ENCODE peak calls at places on chromosomes 7 and 10, in five cellular contexts. One of them, this sample, is unnamed.

GRCh38 chr7:88001744-88002530 is 67.9 kb downstream of the ADAM22 start:
- DNase-seq in A549: no peak
- DNase-seq in sciatic nerve: no peak
- DNase-seq in GM23248: peak
- DNase-seq in activated naive CD8-positive, alpha-beta T cell treated with anti-CD3 and anti-CD28 coated beads, Interleukin-2, amount 50 U/mL, for 16 hours: no peak
- DNase-seq in this sample: no peak

GRCh38 chr7:151873402-151873965 is 3.4 kb downstream of the PRKAG2 start:
- DNase-seq in activated naive CD8-positive, alpha-beta T cell treated with anti-CD3 and anti-CD28 coated beads, Interleukin-2, amount 50 U/mL, for 16 hours: no peak
- DNase-seq in GM23248: peak
- DNase-seq in A549: no peak
- DNase-seq in sciatic nerve: no peak
- DNase-seq in this sample: no peak

GRCh38 chr7:55556492-55556891 is 15.8 kb downstream of the VOPP1 start:
- DNase-seq in GM23248: no peak
- DNase-seq in A549: no peak
- DNase-seq in activated naive CD8-positive, alpha-beta T cell treated with anti-CD3 and anti-CD28 coated beads, Interleukin-2, amount 50 U/mL, for 16 hours: no peak
- DNase-seq in sciatic nerve: no peak
- DNase-seq in this sample: no peak

GRCh38 chr7:102287082-102287464 is 405 bp downstream of the SH2B2 start:
- DNase-seq in GM23248: no peak
- DNase-seq in activated naive CD8-positive, alpha-beta T cell treated with anti-CD3 and anti-CD28 coated beads, Interleukin-2, amount 50 U/mL, for 16 hours: no peak
- DNase-seq in A549: no peak
- DNase-seq in sciatic nerve: peak
- DNase-seq in this sample: no peak

GRCh38 chr7:36969376-36969775 is 245.1 kb upstream of the AOAH start:
- DNase-seq in sciatic nerve: no peak
- DNase-seq in activated naive CD8-positive, alpha-beta T cell treated with anti-CD3 and anti-CD28 coated beads, Interleukin-2, amount 50 U/mL, for 16 hours: no peak
- DNase-seq in GM23248: no peak
- DNase-seq in A549: no peak
- DNase-seq in this sample: no peak

GRCh38 chr10:17684537-17684936 is 40.6 kb downstream of the STAM start:
- DNase-seq in GM23248: no peak
- DNase-seq in A549: no peak
- DNase-seq in sciatic nerve: no peak
- DNase-seq in activated naive CD8-positive, alpha-beta T cell treated with anti-CD3 and anti-CD28 coated beads, Interleukin-2, amount 50 U/mL, for 16 hours: no peak
- DNase-seq in this sample: no peak

GRCh38 chr10:110513949-110514348 is 16.2 kb downstream of the DUSP5 start:
- DNase-seq in A549: no peak
- DNase-seq in activated naive CD8-positive, alpha-beta T cell treated with anti-CD3 and anti-CD28 coated beads, Interleukin-2, amount 50 U/mL, for 16 hours: no peak
- DNase-seq in GM23248: no peak
- DNase-seq in sciatic nerve: peak
- DNase-seq in this sample: no peak

GRCh38 chr10:14385591-14386201 is 55.0 kb upstream of the FRMD4A start:
- DNase-seq in activated naive CD8-positive, alpha-beta T cell treated with anti-CD3 and anti-CD28 coated beads, Interleukin-2, amount 50 U/mL, for 16 hours: no peak
- DNase-seq in sciatic nerve: no peak
- DNase-seq in A549: no peak
- DNase-seq in GM23248: peak
- DNase-seq in this sample: no peak

GRCh38 chr7:66452165-66452564 is 176.5 kb upstream of the KCTD7 start:
- DNase-seq in GM23248: peak
- DNase-seq in sciatic nerve: no peak
- DNase-seq in activated naive CD8-positive, alpha-beta T cell treated with anti-CD3 and anti-CD28 coated beads, Interleukin-2, amount 50 U/mL, for 16 hours: no peak
- DNase-seq in A549: no peak
- DNase-seq in this sample: no peak

GRCh38 chr10:13684813-13685511 is 98.2 kb downstream of the PRPF18 start:
- DNase-seq in sciatic nerve: no peak
- DNase-seq in GM23248: peak
- DNase-seq in activated naive CD8-positive, alpha-beta T cell treated with anti-CD3 and anti-CD28 coated beads, Interleukin-2, amount 50 U/mL, for 16 hours: no peak
- DNase-seq in A549: no peak
- DNase-seq in this sample: no peak

GRCh38 chr10:33901166-33901565 is 566.7 kb upstream of the NRP1 start:
- DNase-seq in sciatic nerve: no peak
- DNase-seq in GM23248: peak
- DNase-seq in A549: no peak
- DNase-seq in activated naive CD8-positive, alpha-beta T cell treated with anti-CD3 and anti-CD28 coated beads, Interleukin-2, amount 50 U/mL, for 16 hours: no peak
- DNase-seq in this sample: no peak

GRCh38 chr7:43307522-43307921 is 195.1 kb downstream of the HECW1 start:
- DNase-seq in GM23248: no peak
- DNase-seq in A549: no peak
- DNase-seq in activated naive CD8-positive, alpha-beta T cell treated with anti-CD3 and anti-CD28 coated beads, Interleukin-2, amount 50 U/mL, for 16 hours: no peak
- DNase-seq in sciatic nerve: no peak
- DNase-seq in this sample: no peak

GRCh38 chr7:46369933-46370654 is 449.0 kb upstream of the IGFBP3 start:
- DNase-seq in activated naive CD8-positive, alpha-beta T cell treated with anti-CD3 and anti-CD28 coated beads, Interleukin-2, amount 50 U/mL, for 16 hours: no peak
- DNase-seq in sciatic nerve: no peak
- DNase-seq in GM23248: peak
- DNase-seq in A549: no peak
- DNase-seq in this sample: no peak

GRCh38 chr10:124802313-124802675 is 675 bp downstream of the ABRAXAS2 start:
- DNase-seq in sciatic nerve: no peak
- DNase-seq in A549: no peak
- DNase-seq in activated naive CD8-positive, alpha-beta T cell treated with anti-CD3 and anti-CD28 coated beads, Interleukin-2, amount 50 U/mL, for 16 hours: no peak
- DNase-seq in GM23248: peak
- DNase-seq in this sample: no peak

GRCh38 chr10:106311590-106311989 is 852.9 kb downstream of the SORCS1 start:
- DNase-seq in sciatic nerve: no peak
- DNase-seq in activated naive CD8-positive, alpha-beta T cell treated with anti-CD3 and anti-CD28 coated beads, Interleukin-2, amount 50 U/mL, for 16 hours: no peak
- DNase-seq in GM23248: no peak
- DNase-seq in A549: no peak
- DNase-seq in this sample: no peak

GRCh38 chr10:43903451-43903850 is 254.8 kb upstream of the ZNF32 start:
- DNase-seq in sciatic nerve: no peak
- DNase-seq in GM23248: no peak
- DNase-seq in A549: no peak
- DNase-seq in activated naive CD8-positive, alpha-beta T cell treated with anti-CD3 and anti-CD28 coated beads, Interleukin-2, amount 50 U/mL, for 16 hours: no peak
- DNase-seq in this sample: no peak

GRCh38 chr10:124657806-124658205 is 86.4 kb downstream of the FAM53B start:
- DNase-seq in A549: no peak
- DNase-seq in sciatic nerve: no peak
- DNase-seq in activated naive CD8-positive, alpha-beta T cell treated with anti-CD3 and anti-CD28 coated beads, Interleukin-2, amount 50 U/mL, for 16 hours: no peak
- DNase-seq in GM23248: peak
- DNase-seq in this sample: no peak

GRCh38 chr7:116197355-116197754 is 13.0 kb upstream of the TES start:
- DNase-seq in A549: no peak
- DNase-seq in activated naive CD8-positive, alpha-beta T cell treated with anti-CD3 and anti-CD28 coated beads, Interleukin-2, amount 50 U/mL, for 16 hours: no peak
- DNase-seq in GM23248: peak
- DNase-seq in sciatic nerve: no peak
- DNase-seq in this sample: no peak

GRCh38 chr7:50073093-50073492 is 20.0 kb downstream of the ZPBP start:
- DNase-seq in activated naive CD8-positive, alpha-beta T cell treated with anti-CD3 and anti-CD28 coated beads, Interleukin-2, amount 50 U/mL, for 16 hours: no peak
- DNase-seq in A549: no peak
- DNase-seq in GM23248: no peak
- DNase-seq in sciatic nerve: no peak
- DNase-seq in this sample: no peak

GRCh38 chr10:58384095-58384494 is 1.1 kb upstream of the TFAM start:
- DNase-seq in sciatic nerve: no peak
- DNase-seq in A549: no peak
- DNase-seq in activated naive CD8-positive, alpha-beta T cell treated with anti-CD3 and anti-CD28 coated beads, Interleukin-2, amount 50 U/mL, for 16 hours: no peak
- DNase-seq in GM23248: peak
- DNase-seq in this sample: no peak

GRCh38 chr10:17335065-17335464 is 107.0 kb downstream of the VIM start:
- DNase-seq in sciatic nerve: no peak
- DNase-seq in A549: no peak
- DNase-seq in activated naive CD8-positive, alpha-beta T cell treated with anti-CD3 and anti-CD28 coated beads, Interleukin-2, amount 50 U/mL, for 16 hours: no peak
- DNase-seq in GM23248: peak
- DNase-seq in this sample: no peak

GRCh38 chr7:99040104-99040958 is 103.6 kb downstream of the SMURF1 start:
- DNase-seq in A549: peak
- DNase-seq in GM23248: peak
- DNase-seq in sciatic nerve: peak
- DNase-seq in activated naive CD8-positive, alpha-beta T cell treated with anti-CD3 and anti-CD28 coated beads, Interleukin-2, amount 50 U/mL, for 16 hours: peak
- DNase-seq in this sample: peak

GRCh38 chr7:99639267-99639666 is 22.5 kb downstream of the ZSCAN25 start:
- DNase-seq in sciatic nerve: no peak
- DNase-seq in activated naive CD8-positive, alpha-beta T cell treated with anti-CD3 and anti-CD28 coated beads, Interleukin-2, amount 50 U/mL, for 16 hours: no peak
- DNase-seq in A549: no peak
- DNase-seq in GM23248: no peak
- DNase-seq in this sample: no peak

GRCh38 chr7:136133491-136133990 is 156.4 kb upstream of the MTPN start:
- DNase-seq in sciatic nerve: no peak
- DNase-seq in A549: no peak
- DNase-seq in activated naive CD8-positive, alpha-beta T cell treated with anti-CD3 and anti-CD28 coated beads, Interleukin-2, amount 50 U/mL, for 16 hours: no peak
- DNase-seq in GM23248: peak
- DNase-seq in this sample: no peak

GRCh38 chr7:152647-153046 is 39.7 kb upstream of the FAM20C start:
- DNase-seq in activated naive CD8-positive, alpha-beta T cell treated with anti-CD3 and anti-CD28 coated beads, Interleukin-2, amount 50 U/mL, for 16 hours: no peak
- DNase-seq in sciatic nerve: peak
- DNase-seq in A549: no peak
- DNase-seq in GM23248: no peak
- DNase-seq in this sample: no peak

GRCh38 chr7:152583006-152583405 is 92.9 kb downstream of the XRCC2 start:
- DNase-seq in GM23248: no peak
- DNase-seq in A549: no peak
- DNase-seq in sciatic nerve: no peak
- DNase-seq in activated naive CD8-positive, alpha-beta T cell treated with anti-CD3 and anti-CD28 coated beads, Interleukin-2, amount 50 U/mL, for 16 hours: no peak
- DNase-seq in this sample: no peak

GRCh38 chr10:103983367-103983911 is 16.5 kb downstream of the SLK start:
- DNase-seq in A549: no peak
- DNase-seq in activated naive CD8-positive, alpha-beta T cell treated with anti-CD3 and anti-CD28 coated beads, Interleukin-2, amount 50 U/mL, for 16 hours: no peak
- DNase-seq in sciatic nerve: no peak
- DNase-seq in GM23248: peak
- DNase-seq in this sample: no peak

GRCh38 chr10:120584786-120585185 is 127.8 kb downstream of the PLPP4 start:
- DNase-seq in A549: no peak
- DNase-seq in sciatic nerve: no peak
- DNase-seq in GM23248: no peak
- DNase-seq in activated naive CD8-positive, alpha-beta T cell treated with anti-CD3 and anti-CD28 coated beads, Interleukin-2, amount 50 U/mL, for 16 hours: no peak
- DNase-seq in this sample: no peak

GRCh38 chr7:155806096-155806871 is 6.0 kb downstream of the SHH start:
- DNase-seq in A549: no peak
- DNase-seq in GM23248: peak
- DNase-seq in activated naive CD8-positive, alpha-beta T cell treated with anti-CD3 and anti-CD28 coated beads, Interleukin-2, amount 50 U/mL, for 16 hours: no peak
- DNase-seq in sciatic nerve: no peak
- DNase-seq in this sample: no peak

GRCh38 chr7:158750702-158751101 is 46.1 kb upstream of the NCAPG2 start:
- DNase-seq in GM23248: no peak
- DNase-seq in activated naive CD8-positive, alpha-beta T cell treated with anti-CD3 and anti-CD28 coated beads, Interleukin-2, amount 50 U/mL, for 16 hours: no peak
- DNase-seq in A549: no peak
- DNase-seq in sciatic nerve: no peak
- DNase-seq in this sample: no peak

GRCh38 chr10:88108115-88108610 is 244.7 kb downstream of the PTEN start:
- DNase-seq in A549: no peak
- DNase-seq in activated naive CD8-positive, alpha-beta T cell treated with anti-CD3 and anti-CD28 coated beads, Interleukin-2, amount 50 U/mL, for 16 hours: no peak
- DNase-seq in GM23248: peak
- DNase-seq in sciatic nerve: no peak
- DNase-seq in this sample: no peak

GRCh38 chr10:89337493-89337892 is 9.7 kb downstream of the IFIT3 start:
- DNase-seq in A549: no peak
- DNase-seq in activated naive CD8-positive, alpha-beta T cell treated with anti-CD3 and anti-CD28 coated beads, Interleukin-2, amount 50 U/mL, for 16 hours: no peak
- DNase-seq in GM23248: peak
- DNase-seq in sciatic nerve: no peak
- DNase-seq in this sample: no peak

GRCh38 chr7:100655908-100656674 is at the start of gene ACTL6B:
- DNase-seq in activated naive CD8-positive, alpha-beta T cell treated with anti-CD3 and anti-CD28 coated beads, Interleukin-2, amount 50 U/mL, for 16 hours: no peak
- DNase-seq in A549: peak
- DNase-seq in GM23248: peak
- DNase-seq in sciatic nerve: no peak
- DNase-seq in this sample: peak

GRCh38 chr7:81776972-81777371 is 7.1 kb upstream of the HGF start:
- DNase-seq in sciatic nerve: no peak
- DNase-seq in activated naive CD8-positive, alpha-beta T cell treated with anti-CD3 and anti-CD28 coated beads, Interleukin-2, amount 50 U/mL, for 16 hours: no peak
- DNase-seq in A549: no peak
- DNase-seq in GM23248: no peak
- DNase-seq in this sample: no peak

GRCh38 chr7:107993879-107994278 is 9.1 kb downstream of the LAMB1 start:
- DNase-seq in activated naive CD8-positive, alpha-beta T cell treated with anti-CD3 and anti-CD28 coated beads, Interleukin-2, amount 50 U/mL, for 16 hours: no peak
- DNase-seq in sciatic nerve: no peak
- DNase-seq in GM23248: no peak
- DNase-seq in A549: no peak
- DNase-seq in this sample: no peak